ENCODE peak calls at places on chromosomes 7 and 10, in ten cellular contexts. V is HepG2, Z is stomach, U is adrenal gland, Q is brain microvascular endothelial cell, N is left lung, G is endothelial cell of umbilical vein, L is IMR-90, T is fibroblast of lung, F is ascending aorta. P is an unnamed sample.
A peak's percentile ranks its signal among the peaks of the same experiment; 100 is the strongest.

GRCh38 chr7:41384418-41384817 is 318.5 kb downstream of the INHBA start:
- DNase-seq in V (no peak), Z (no peak), U (no peak), Q (no peak), N (no peak), G (no peak), L (no peak), T (no peak), F (no peak), P (no peak)

GRCh38 chr10:3468919-3469638 is 296.5 kb upstream of the PITRM1 start:
- DNase-seq in V (no peak), Z (no peak), U (peak; percentile 49), Q (peak; percentile 87), N (peak; percentile 76), G (peak; percentile 75), L (peak; percentile 96), T (peak; percentile 99), F (peak; percentile 78), P (peak; percentile 21)

GRCh38 chr7:132077986-132078385 is 498.3 kb downstream of the PLXNA4 start:
- DNase-seq in V (no peak), Z (no peak), U (no peak), Q (no peak), N (no peak), G (no peak), L (peak; percentile 59), T (peak; percentile 91), F (peak; percentile 9), P (no peak)

GRCh38 chr7:14201353-14201752 is 211.9 kb upstream of the ETV1 start:
- DNase-seq in V (no peak), Z (no peak), U (no peak), Q (no peak), N (no peak), G (no peak), L (no peak), T (no peak), F (no peak), P (no peak)

GRCh38 chr10:132967540-132967939 is 25.2 kb upstream of the CFAP46 start:
- DNase-seq in V (no peak), Z (no peak), U (no peak), Q (no peak), N (peak; percentile 47), G (no peak), L (no peak), T (no peak), F (no peak), P (no peak)

GRCh38 chr10:130984686-130985085 is 326.8 kb downstream of the TCERG1L start:
- DNase-seq in V (no peak), Z (no peak), U (no peak), Q (no peak), N (no peak), G (no peak), L (no peak), T (no peak), F (no peak), P (no peak)

GRCh38 chr7:44973610-44974401 is 5.0 kb downstream of the MYO1G start:
- DNase-seq in V (peak; percentile 34), Z (peak; percentile 60), U (peak; percentile 74), Q (peak; percentile 37), N (peak; percentile 75), G (peak; percentile 39), L (no peak), T (no peak), F (no peak), P (no peak)

GRCh38 chr7:70349819-70350218 is 751.5 kb downstream of the AUTS2 start:
- DNase-seq in V (no peak), Z (no peak), U (no peak), Q (no peak), N (no peak), G (no peak), L (no peak), T (no peak), F (no peak), P (no peak)

GRCh38 chr7:15407910-15408309 is 153.9 kb downstream of the AGMO start:
- DNase-seq in V (no peak), Z (no peak), U (no peak), Q (no peak), N (no peak), G (peak; percentile 83), L (no peak), T (no peak), F (no peak), P (no peak)

GRCh38 chr7:71424166-71424803 is 292.3 kb downstream of the GALNT17 start:
- DNase-seq in V (no peak), Z (no peak), U (no peak), Q (no peak), N (no peak), G (no peak), L (no peak), T (peak; percentile 31), F (no peak), P (no peak)

GRCh38 chr7:43771567-43771966 is 13.1 kb downstream of the BLVRA start:
- DNase-seq in V (no peak), Z (no peak), U (no peak), Q (no peak), N (no peak), G (no peak), L (no peak), T (no peak), F (no peak), P (no peak)

GRCh38 chr7:23713285-23714235 is 3.5 kb downstream of the STK31 start:
- DNase-seq in V (peak; percentile 6), Z (no peak), U (no peak), Q (peak; percentile 75), N (no peak), G (no peak), L (peak; percentile 90), T (peak; percentile 41), F (no peak), P (no peak)

GRCh38 chr7:134943785-134944400 is 42.4 kb upstream of the AGBL3 start:
- DNase-seq in V (peak; percentile 57), Z (no peak), U (no peak), Q (no peak), N (no peak), G (peak; percentile 55), L (peak; percentile 33), T (peak; percentile 71), F (no peak), P (no peak)

GRCh38 chr7:50793115-50793946 is 10.6 kb upstream of the GRB10 start:
- DNase-seq in V (no peak), Z (peak; percentile 70), U (peak; percentile 85), Q (peak; percentile 45), N (peak; percentile 94), G (peak; percentile 50), L (peak; percentile 36), T (peak; percentile 57), F (peak; percentile 80), P (no peak)

GRCh38 chr7:30988346-30989005 is 24.7 kb downstream of the GHRHR start:
- DNase-seq in V (no peak), Z (peak; percentile 30), U (peak; percentile 90), Q (no peak), N (peak; percentile 86), G (no peak), L (no peak), T (no peak), F (no peak), P (peak; percentile 71)

GRCh38 chr10:63683223-63683622 is 162.0 kb downstream of the REEP3 start:
- DNase-seq in V (no peak), Z (no peak), U (no peak), Q (no peak), N (no peak), G (no peak), L (no peak), T (no peak), F (no peak), P (no peak)

DNA sequence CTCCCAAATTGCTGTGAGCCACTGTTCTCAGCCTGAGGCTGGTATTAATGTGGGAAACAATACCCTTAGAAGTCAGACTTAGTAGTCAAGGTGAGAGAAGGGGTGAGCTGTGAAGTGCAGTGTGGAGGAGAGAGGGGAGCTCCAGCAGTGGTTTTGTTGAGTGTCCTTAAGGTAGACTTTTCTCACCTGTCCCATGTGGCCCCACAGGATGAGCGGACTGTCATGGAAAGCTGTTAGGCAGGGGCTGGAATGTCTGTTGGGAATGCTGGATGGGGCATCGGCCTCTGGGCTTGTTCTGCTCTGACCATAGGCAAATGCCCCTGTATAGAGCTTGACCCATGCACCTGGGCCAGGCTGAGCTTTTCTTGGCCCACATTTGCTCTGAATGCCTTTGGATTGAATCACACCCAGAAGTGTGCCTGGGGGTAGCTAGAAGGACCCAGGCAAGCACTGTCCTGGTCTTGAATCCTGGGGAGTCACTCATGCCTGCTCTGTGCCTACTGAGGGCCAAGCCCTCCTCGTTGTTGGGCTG is 36.3 kb upstream of the SH2D4B start:
- DNase-seq in V (no peak), Z (peak; percentile 14), U (no peak), Q (no peak), N (no peak), G (no peak), L (no peak), T (no peak), F (peak; percentile 60), P (no peak)
- H3K27ac ChIP-seq in V (peak overlapping the region; percentile 90), Z (no peak overlapping the region), U (peak overlapping the region; percentile 38), Q (peak overlapping the region; percentile 56), N (peak overlapping the region; percentile 90), G (peak overlapping the region; percentile 96), L (no peak overlapping the region), T (no peak overlapping the region), F (no peak overlapping the region), P (peak overlapping the region; percentile 20)

DNA sequence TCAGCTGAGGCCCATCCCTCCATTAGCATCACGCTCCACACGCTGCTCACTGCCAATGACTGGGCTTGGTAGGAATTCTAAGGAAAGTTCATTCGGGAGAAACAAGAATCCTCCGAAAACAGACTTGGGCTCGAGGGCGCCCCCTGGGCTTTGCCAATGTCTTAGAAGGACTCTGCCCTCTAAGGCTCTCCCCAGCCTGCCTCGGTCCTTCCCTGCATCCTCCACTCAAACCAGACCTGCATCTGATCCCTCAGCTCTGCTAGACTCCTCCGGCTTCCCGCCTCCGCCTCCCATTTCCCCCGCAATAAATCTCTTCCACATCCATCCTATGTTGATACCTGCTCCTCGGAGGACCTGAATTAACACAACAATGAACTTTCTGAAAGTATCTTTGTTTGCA is 177.6 kb downstream of the PLPP4 start:
- DNase-seq in V (no peak), Z (no peak), U (no peak), Q (no peak), N (no peak), G (no peak), L (no peak), T (no peak), F (no peak), P (no peak)
- TF ChIP-seq CTCF in V (no peak), Z (no peak), U (no peak), Q (peak; percentile 7), N (no peak), G (no peak), L (no peak), T (no peak), F (no peak), P (no peak)

GRCh38 chr10:17805440-17805839 is 3.7 kb upstream of the MRC1 start:
- DNase-seq in V (no peak), Z (no peak), U (no peak), Q (no peak), N (no peak), G (no peak), L (no peak), T (no peak), F (no peak), P (no peak)
- H3K4me3 ChIP-seq in V (no peak overlapping the region), Z (no peak overlapping the region), U (no peak overlapping the region), Q (no peak overlapping the region), N (no peak overlapping the region), G (no peak overlapping the region), L (no peak overlapping the region), T (no peak overlapping the region), F (no peak overlapping the region), P (no peak overlapping the region)

DNA sequence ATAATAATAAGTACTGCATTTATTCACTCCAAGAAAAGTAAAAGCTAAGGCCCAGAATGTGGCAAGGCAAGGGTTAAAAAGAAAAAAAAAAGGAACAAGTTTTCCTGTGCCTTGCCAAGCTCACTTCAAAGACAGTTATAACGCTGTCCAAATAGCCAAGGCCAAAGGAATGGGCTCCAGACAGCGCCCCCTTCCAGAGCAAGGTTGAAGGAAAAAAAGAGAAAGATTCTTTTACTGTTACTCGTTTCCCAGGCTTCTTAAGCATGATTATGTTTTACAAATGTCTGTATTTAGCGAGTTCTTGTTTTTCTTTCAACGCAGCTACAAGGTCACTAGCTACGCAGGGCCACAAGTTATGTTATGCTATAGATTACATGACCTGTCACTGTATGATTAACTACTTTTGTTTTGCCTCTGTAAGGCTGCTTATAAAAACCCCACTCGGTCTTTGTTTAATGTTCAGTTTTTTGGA is 9.1 kb upstream of the EIF4H start:
- DNase-seq in V (no peak), Z (no peak), U (peak; percentile 66), Q (no peak), N (no peak), G (peak; percentile 31), L (peak; percentile 43), T (peak; percentile 40), F (no peak), P (no peak)
- H3K27ac ChIP-seq in V (no peak overlapping the region), Z (no peak overlapping the region), U (peak overlapping the region; percentile 66), Q (no peak overlapping the region), N (no peak overlapping the region), G (no peak overlapping the region), L (no peak overlapping the region), T (no peak overlapping the region), F (no peak overlapping the region), P (no peak overlapping the region)